ENCODE peak calls at places on chromosomes 5 and 9, in four cellular contexts. One of them, this sample, is unnamed.

GRCh38 chr5:148794729-148795590 is 31.5 kb upstream of the ADRB2 start:
- DNase-seq in mesendoderm: no peak
- DNase-seq in IMR-90: peak; percentile 96
- DNase-seq in H1: no peak
- DNase-seq in this sample: no peak

GRCh38 chr5:402615-403359 is 40.2 kb upstream of the EXOC3 start:
- DNase-seq in mesendoderm: no peak
- DNase-seq in IMR-90: peak; percentile 55
- DNase-seq in H1: no peak
- DNase-seq in this sample: no peak

GRCh38 chr5:52838306-52839015 is 50.7 kb downstream of the ITGA1 start:
- DNase-seq in mesendoderm: no peak
- DNase-seq in IMR-90: peak; percentile 76
- DNase-seq in H1: no peak
- DNase-seq in this sample: no peak

GRCh38 chr5:118552731-118553360 is 435.5 kb downstream of the DTWD2 start:
- DNase-seq in mesendoderm: no peak
- DNase-seq in IMR-90: no peak
- DNase-seq in H1: no peak
- DNase-seq in this sample: no peak

GRCh38 chr9:92190536-92190790 is 75.2 kb upstream of the SPTLC1 start:
- DNase-seq in mesendoderm: no peak
- DNase-seq in IMR-90: no peak
- DNase-seq in H1: no peak
- DNase-seq in this sample: no peak

GRCh38 chr9:71830131-71830530 is 61.8 kb upstream of the CEMIP2 start:
- DNase-seq in mesendoderm: no peak
- DNase-seq in IMR-90: no peak
- DNase-seq in H1: no peak
- DNase-seq in this sample: no peak

GRCh38 chr5:172692981-172693380 is 51.9 kb downstream of the NEURL1B start:
- DNase-seq in mesendoderm: no peak
- DNase-seq in IMR-90: peak; percentile 35
- DNase-seq in H1: no peak
- DNase-seq in this sample: no peak

GRCh38 chr9:108377382-108377781 is 478.4 kb downstream of the ACTL7B start:
- DNase-seq in mesendoderm: peak; percentile 24
- DNase-seq in IMR-90: no peak
- DNase-seq in H1: no peak
- DNase-seq in this sample: no peak

GRCh38 chr9:115034801-115035200 is 83.2 kb downstream of the TNC start:
- DNase-seq in mesendoderm: no peak
- DNase-seq in IMR-90: peak; percentile 90
- DNase-seq in H1: no peak
- DNase-seq in this sample: no peak

GRCh38 chr9:101054657-101055056 is 26.1 kb downstream of the PLPPR1 start:
- DNase-seq in mesendoderm: peak; percentile 28
- DNase-seq in IMR-90: no peak
- DNase-seq in H1: no peak
- DNase-seq in this sample: no peak

GRCh38 chr5:66617223-66617861 is 21.1 kb downstream of the MAST4 start:
- DNase-seq in mesendoderm: no peak
- DNase-seq in IMR-90: no peak
- DNase-seq in H1: no peak
- DNase-seq in this sample: no peak

GRCh38 chr9:86080112-86080579 is 19.2 kb downstream of the GOLM1 start:
- DNase-seq in mesendoderm: no peak
- DNase-seq in IMR-90: no peak
- DNase-seq in H1: no peak
- DNase-seq in this sample: no peak

GRCh38 chr5:158758666-158759065 is 341.1 kb downstream of the EBF1 start:
- DNase-seq in mesendoderm: no peak
- DNase-seq in IMR-90: peak; percentile 2
- DNase-seq in H1: no peak
- DNase-seq in this sample: no peak

GRCh38 chr5:81234299-81234698 is 1.2 kb downstream of the CKMT2 start:
- DNase-seq in mesendoderm: peak; percentile 36
- DNase-seq in IMR-90: no peak
- DNase-seq in H1: no peak
- DNase-seq in this sample: peak; percentile 42
- H3K18ac ChIP-seq in mesendoderm: no peak overlapping the region
- H3K18ac ChIP-seq in IMR-90: no peak overlapping the region
- H3K18ac ChIP-seq in H1: peak overlapping the region; percentile 53
- H3K18ac ChIP-seq in this sample: no peak overlapping the region

GRCh38 chr5:108505608-108506007 is 123.7 kb upstream of the FBXL17 start:
- DNase-seq in mesendoderm: no peak
- DNase-seq in IMR-90: no peak
- DNase-seq in H1: no peak
- DNase-seq in this sample: no peak

GRCh38 chr5:108503986-108504385 is 122.1 kb upstream of the FBXL17 start:
- DNase-seq in mesendoderm: no peak
- DNase-seq in IMR-90: no peak
- DNase-seq in H1: no peak
- DNase-seq in this sample: no peak

GRCh38 chr5:108504974-108505373 is 123.1 kb upstream of the FBXL17 start:
- DNase-seq in mesendoderm: no peak
- DNase-seq in IMR-90: no peak
- DNase-seq in H1: no peak
- DNase-seq in this sample: no peak

GRCh38 chr5:108507631-108508030 is 125.7 kb upstream of the FBXL17 start:
- DNase-seq in mesendoderm: no peak
- DNase-seq in IMR-90: no peak
- DNase-seq in H1: no peak
- DNase-seq in this sample: no peak

DNA sequence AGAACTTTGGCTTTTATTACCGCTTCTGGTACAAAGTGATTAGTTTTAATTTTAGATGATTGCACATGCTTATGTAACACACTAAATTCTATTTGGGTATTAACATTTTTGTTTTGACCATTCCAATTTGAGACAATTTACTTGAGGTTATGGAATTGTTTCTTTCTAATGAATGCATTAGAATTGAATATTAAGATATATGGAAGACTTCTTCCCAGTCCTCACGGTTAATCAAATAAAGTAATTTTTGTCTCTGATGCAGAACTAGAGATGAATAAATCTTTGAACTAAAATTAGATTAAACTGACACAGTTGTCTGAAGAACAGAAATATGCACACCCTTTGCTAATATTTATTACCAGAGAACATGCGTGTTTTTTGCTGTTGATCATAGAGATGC is 127.1 kb upstream of the FBXL17 start:
- DNase-seq in mesendoderm: no peak
- DNase-seq in IMR-90: no peak
- DNase-seq in H1: no peak
- DNase-seq in this sample: no peak
- H4K5ac ChIP-seq in mesendoderm: no peak overlapping the region
- H4K5ac ChIP-seq in IMR-90: no peak overlapping the region
- H4K5ac ChIP-seq in H1: no peak overlapping the region
- H4K5ac ChIP-seq in this sample: no peak overlapping the region

DNA sequence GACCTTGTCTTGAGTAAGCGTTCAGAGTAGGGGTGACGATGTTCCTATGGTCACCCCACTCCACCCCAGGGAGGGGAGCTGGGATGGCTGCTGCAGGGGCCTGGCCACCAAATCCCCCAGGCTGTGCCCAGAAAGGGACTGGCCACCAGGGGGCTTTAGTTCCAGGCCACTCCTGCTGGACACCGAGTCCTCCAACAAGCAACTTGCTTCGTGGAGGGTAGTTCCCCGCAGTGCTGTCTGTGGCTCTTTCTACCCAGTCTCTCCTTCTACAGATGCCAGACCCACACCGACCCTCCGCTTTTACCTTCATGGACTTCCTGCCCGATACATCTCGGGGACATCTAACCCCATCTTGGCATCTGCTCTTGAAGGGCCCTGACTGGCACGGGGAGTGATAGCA is 35.7 kb upstream of the GABRP start:
- DNase-seq in mesendoderm: peak; percentile 77
- DNase-seq in IMR-90: no peak
- DNase-seq in H1: peak; percentile 77
- DNase-seq in this sample: peak; percentile 74
- H3K18ac ChIP-seq in mesendoderm: no peak overlapping the region
- H3K18ac ChIP-seq in IMR-90: no peak overlapping the region
- H3K18ac ChIP-seq in H1: peak overlapping the region; percentile 81
- H3K18ac ChIP-seq in this sample: no peak overlapping the region

GRCh38 chr5:18972244-18972643 is 1015.8 kb downstream of the CDH18 start:
- DNase-seq in mesendoderm: no peak
- DNase-seq in IMR-90: no peak
- DNase-seq in H1: no peak
- DNase-seq in this sample: no peak
- H4K5ac ChIP-seq in mesendoderm: no peak overlapping the region
- H4K5ac ChIP-seq in IMR-90: no peak overlapping the region
- H4K5ac ChIP-seq in H1: no peak overlapping the region
- H4K5ac ChIP-seq in this sample: no peak overlapping the region

This sample was measured in H9.